ENCODE peak calls at places on chromosomes 5 and 9, in seven cellular contexts. O, S, I, B, U, D and C are unnamed samples.

GRCh38 chr5:158484968-158485367 is 614.7 kb downstream of the EBF1 start:
- DNase-seq in O (no peak), S (no peak), I (peak), B (no peak), U (no peak), D (peak), C (no peak)

GRCh38 chr9:131046581-131047202 is 37.7 kb downstream of the LAMC3 start:
- DNase-seq in O (peak), S (peak), I (peak), B (peak), U (peak), D (peak), C (peak)

GRCh38 chr5:77087484-77088291 is 603 bp upstream of the ZBED3 start:
- DNase-seq in O (peak), S (peak), I (peak), B (peak), U (peak), D (peak), C (peak)

GRCh38 chr9:95037789-95038521 is 279.6 kb downstream of the FANCC start:
- DNase-seq in O (no peak), S (no peak), I (no peak), B (no peak), U (no peak), D (no peak), C (no peak)

GRCh38 chr9:98724810-98725530 is 16.2 kb upstream of the GABBR2 start:
- DNase-seq in O (no peak), S (no peak), I (peak), B (no peak), U (no peak), D (no peak), C (no peak)

GRCh38 chr9:112921549-112921948 is 30.9 kb upstream of the SLC46A2 start:
- DNase-seq in O (no peak), S (peak), I (no peak), B (peak), U (no peak), D (peak), C (no peak)

GRCh38 chr9:631596-631995 is 209.9 kb upstream of the DMRT1 start:
- DNase-seq in O (no peak), S (no peak), I (no peak), B (no peak), U (no peak), D (no peak), C (no peak)

GRCh38 chr5:143645356-143645755 is 166.6 kb upstream of the HMHB1 start:
- DNase-seq in O (no peak), S (no peak), I (no peak), B (no peak), U (no peak), D (no peak), C (no peak)

GRCh38 chr5:96714450-96714849 is 52.3 kb downstream of the CAST start:
- DNase-seq in O (no peak), S (peak), I (no peak), B (no peak), U (no peak), D (peak), C (no peak)

GRCh38 chr5:57302164-57302563 is 128.3 kb downstream of the GPBP1 start:
- DNase-seq in O (no peak), S (peak), I (no peak), B (peak), U (no peak), D (peak), C (no peak)
- TF ChIP-seq CTCF in O (no peak), S (no peak), I (no peak), B (peak), U (no peak), D (no peak), C (no peak)

GRCh38 chr5:115377468-115378217 is 81.2 kb upstream of the CCDC112 start:
- DNase-seq in O (no peak), S (peak), I (peak), B (no peak), U (no peak), D (peak), C (no peak)
- TF ChIP-seq CTCF in O (no peak), S (peak), I (peak), B (peak), U (peak), D (peak), C (no peak)

GRCh38 chr9:137127301-137128157 is 11.4 kb upstream of the GRIN1 start:
- DNase-seq in O (no peak), S (peak), I (no peak), B (peak), U (no peak), D (peak), C (no peak)
- TF ChIP-seq CTCF in O (no peak), S (no peak), I (no peak), B (no peak), U (no peak), D (no peak), C (no peak)

DNA sequence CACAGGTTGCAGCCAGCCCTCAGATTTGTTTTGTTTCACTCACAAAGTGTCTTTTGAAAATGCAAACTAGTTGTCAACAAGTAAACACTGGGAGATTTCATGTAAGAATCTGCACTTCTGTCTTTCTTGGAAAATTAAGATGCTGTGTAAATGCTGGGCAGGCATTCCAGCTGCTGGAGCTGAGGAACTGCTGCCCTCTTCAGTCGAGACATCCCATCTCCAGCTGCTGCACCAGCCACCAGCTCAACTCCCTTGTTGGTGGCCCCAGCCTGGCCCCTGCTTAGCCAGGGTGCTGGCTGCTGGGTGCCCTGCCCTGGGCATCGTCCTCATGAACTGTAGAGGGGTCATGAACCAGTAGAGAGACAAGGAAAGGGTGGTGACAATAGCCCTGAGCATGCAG is 33.1 kb upstream of the AFAP1L1 start:
- DNase-seq in O (no peak), S (peak), I (no peak), B (no peak), U (no peak), D (peak), C (no peak)
- TF ChIP-seq CTCF in O (no peak), S (peak), I (no peak), B (peak), U (no peak), D (peak), C (no peak)